ENCODE peak calls at places on chromosomes 12 and 14, in seven cellular contexts. K is prostate gland, R is stomach, J is neural progenitor cell, I is GM06990, D is Panc1, H is colonic mucosa. G is an unnamed sample. For H3K27me3, the result is how much of the 10 kb centered on the place peaks cover.

GRCh38 chr12:26001530-26001929 is 43.0 kb downstream of the RASSF8 start:
- DNase-seq in K (no peak), R (no peak), J (no peak), I (no peak), D (no peak), H (no peak), G (no peak)

GRCh38 chr12:80485222-80485987 is 41.4 kb downstream of the PTPRQ start:
- DNase-seq in K (no peak), R (no peak), J (no peak), I (no peak), D (no peak), H (no peak), G (no peak)

GRCh38 chr12:113103756-113104450 is 31.7 kb downstream of the RASAL1 start:
- DNase-seq in K (no peak), R (peak), J (peak), I (peak), D (no peak), H (peak), G (peak)

GRCh38 chr12:114671321-114671663 is 12.7 kb downstream of the TBX3 start:
- DNase-seq in K (no peak), R (no peak), J (no peak), I (no peak), D (no peak), H (no peak), G (no peak)

GRCh38 chr14:101521306-101521935 is 39.9 kb upstream of the DIO3 start:
- DNase-seq in K (no peak), R (no peak), J (no peak), I (no peak), D (no peak), H (no peak), G (no peak)

GRCh38 chr12:53052419-53053222 is 2.8 kb downstream of the TNS2 start:
- DNase-seq in K (peak), R (peak), J (no peak), I (no peak), D (no peak), H (peak), G (no peak)

GRCh38 chr12:105835505-105835904 is 303.2 kb downstream of the NUAK1 start:
- DNase-seq in K (no peak), R (no peak), J (no peak), I (no peak), D (no peak), H (no peak), G (no peak)

GRCh38 chr12:86137936-86138335 is 118.3 kb downstream of the MGAT4C start:
- DNase-seq in K (no peak), R (no peak), J (no peak), I (no peak), D (no peak), H (no peak), G (no peak)

GRCh38 chr14:103233328-103233727 is 100.7 kb upstream of the EIF5 start:
- DNase-seq in K (no peak), R (no peak), J (no peak), I (no peak), D (no peak), H (no peak), G (no peak)

GRCh38 chr14:101086926-101087325 is 183.4 kb upstream of the RTL1 start:
- DNase-seq in K (no peak), R (no peak), J (no peak), I (no peak), D (no peak), H (no peak), G (no peak)

GRCh38 chr12:123907726-123908476 is 64.7 kb downstream of the CCDC92 start:
- DNase-seq in K (no peak), R (no peak), J (peak), I (no peak), D (no peak), H (peak), G (no peak)

GRCh38 chr14:65704850-65705249 is 292.3 kb downstream of the FUT8 start:
- DNase-seq in K (no peak), R (no peak), J (no peak), I (peak), D (no peak), H (no peak), G (no peak)

GRCh38 chr14:101508196-101508947 is 52.9 kb upstream of the DIO3 start:
- DNase-seq in K (no peak), R (no peak), J (no peak), I (no peak), D (no peak), H (no peak), G (peak)

GRCh38 chr14:89543420-89543790 is 126.4 kb upstream of the FOXN3 start:
- DNase-seq in K (no peak), R (peak), J (peak), I (no peak), D (no peak), H (no peak), G (no peak)

GRCh38 chr12:88723219-88723618 is 142.9 kb upstream of the KITLG start:
- DNase-seq in K (no peak), R (no peak), J (no peak), I (no peak), D (no peak), H (no peak), G (no peak)

GRCh38 chr12:124548854-124549378 is 18.5 kb downstream of the NCOR2 start:
- DNase-seq in K (peak), R (peak), J (no peak), I (no peak), D (no peak), H (peak), G (peak)

GRCh38 chr14:71311061-71311460 is 403.8 kb downstream of the PCNX1 start:
- DNase-seq in K (no peak), R (no peak), J (no peak), I (no peak), D (no peak), H (no peak), G (peak)

GRCh38 chr14:91354979-91355685 is 62.5 kb downstream of the CCDC88C start:
- DNase-seq in K (no peak), R (no peak), J (peak), I (no peak), D (no peak), H (peak), G (peak)

GRCh38 chr12:89671469-89671868 is 37.2 kb downstream of the ATP2B1 start:
- DNase-seq in K (no peak), R (no peak), J (peak), I (no peak), D (no peak), H (no peak), G (no peak)

GRCh38 chr12:9049520-9050133 is 60.3 kb downstream of the KLRG1 start:
- DNase-seq in K (no peak), R (no peak), J (peak), I (no peak), D (no peak), H (no peak), G (no peak)

GRCh38 chr12:96501139-96501741 is 11.9 kb downstream of the CFAP54 start:
- DNase-seq in K (peak), R (peak), J (no peak), I (peak), D (no peak), H (peak), G (peak)

GRCh38 chr12:117124421-117125274 is 25.4 kb upstream of the TESC start:
- DNase-seq in K (no peak), R (no peak), J (no peak), I (no peak), D (no peak), H (no peak), G (no peak)

GRCh38 chr14:71130491-71131179 is 223.4 kb downstream of the PCNX1 start:
- DNase-seq in K (no peak), R (no peak), J (no peak), I (no peak), D (no peak), H (no peak), G (no peak)

GRCh38 chr12:115341442-115341841 is 657.5 kb upstream of the TBX3 start:
- DNase-seq in K (no peak), R (peak), J (no peak), I (no peak), D (peak), H (peak), G (no peak)

GRCh38 chr12:13198921-13199320 is 2.4 kb downstream of the EMP1 start:
- DNase-seq in K (no peak), R (no peak), J (no peak), I (no peak), D (no peak), H (no peak), G (no peak)

GRCh38 chr12:13195848-13196301 is 651 bp upstream of the EMP1 start:
- DNase-seq in K (no peak), R (no peak), J (no peak), I (no peak), D (no peak), H (peak), G (no peak)

GRCh38 chr12:13198240-13198639 is 1.7 kb downstream of the EMP1 start:
- DNase-seq in K (no peak), R (no peak), J (no peak), I (no peak), D (no peak), H (no peak), G (no peak)

GRCh38 chr12:13196302-13196921 is at the start of gene EMP1:
- DNase-seq in K (peak), R (peak), J (peak), I (peak), D (peak), H (peak), G (peak)

DNA sequence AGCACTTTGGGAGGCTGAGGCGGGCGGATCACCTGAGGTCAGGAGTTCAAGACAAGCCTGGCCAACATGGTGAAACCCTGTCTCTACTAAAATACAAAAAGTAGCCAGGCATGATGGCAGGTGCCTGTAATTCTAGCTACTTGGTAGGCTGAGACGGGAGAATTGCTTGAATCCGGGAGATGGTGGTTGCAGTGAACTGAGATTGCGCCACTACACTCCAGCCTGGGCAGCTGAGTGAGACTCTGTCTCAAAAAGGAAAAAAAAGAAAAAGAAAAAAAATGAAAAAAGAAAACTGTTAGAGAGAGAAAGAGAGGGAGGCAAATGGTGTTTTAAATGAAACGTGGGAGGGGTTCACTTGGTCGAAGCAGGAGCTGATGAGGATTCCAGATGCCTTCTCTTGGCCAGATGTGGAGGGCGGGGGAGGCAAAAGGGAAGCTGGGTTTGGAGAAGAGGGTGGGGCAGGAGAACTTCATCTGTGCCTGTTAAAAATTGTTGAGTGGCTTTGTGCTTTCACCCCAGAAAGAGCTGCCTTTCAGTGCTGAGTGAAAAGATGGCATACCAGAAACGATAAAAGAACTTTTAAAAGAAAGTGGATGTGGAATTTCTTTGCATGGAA is 1.1 kb downstream of the EMP1 start:
- DNase-seq in K (no peak), R (no peak), J (no peak), I (no peak), D (no peak), H (peak), G (no peak)
- H3K4me3 ChIP-seq in K (peak), R (peak), J (no peak), I (no peak), D (peak), H (peak), G (peak)

DNA sequence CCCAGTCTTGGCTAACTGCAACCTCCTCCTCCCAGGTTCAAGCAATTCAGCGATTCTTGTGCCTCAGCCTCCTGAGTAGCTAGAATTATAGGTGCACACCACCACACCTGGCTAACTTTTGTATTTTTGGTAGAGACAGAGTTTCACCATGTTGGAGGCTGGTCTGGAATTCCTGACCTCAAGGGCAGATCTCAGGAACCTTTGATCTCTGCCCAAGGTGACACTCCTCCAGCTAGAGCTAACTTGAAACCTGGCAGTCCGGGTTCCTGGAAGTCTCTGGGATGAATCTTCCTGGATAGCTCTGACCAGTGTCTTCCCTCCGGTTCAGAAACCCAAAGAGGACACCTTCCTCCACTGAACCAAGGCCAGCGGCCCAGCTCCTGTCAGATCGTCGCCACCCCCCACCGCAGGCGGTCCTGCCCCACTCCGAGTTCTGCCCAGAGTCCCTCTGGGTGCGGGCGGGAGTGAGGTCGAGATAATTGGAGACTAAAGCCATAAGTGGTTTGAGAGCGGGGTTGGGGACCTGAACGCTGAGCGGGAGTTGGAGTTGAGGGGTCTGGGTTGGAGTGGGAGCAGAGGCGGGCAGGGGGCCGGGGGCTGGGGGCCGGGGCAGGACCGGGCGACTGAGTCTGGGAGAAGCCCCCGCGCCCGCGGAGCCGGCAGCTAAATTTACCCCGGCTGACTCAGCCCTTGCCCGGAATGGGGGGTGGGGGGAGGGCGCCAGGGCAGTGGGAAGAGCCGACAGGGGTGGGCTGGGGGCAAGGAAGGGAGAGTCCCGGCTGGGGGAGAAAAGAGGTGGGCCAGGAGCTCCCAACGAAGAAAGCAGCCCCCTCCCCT is 4.7 kb downstream of the DDN start:
- DNase-seq in K (no peak), R (no peak), J (no peak), I (no peak), D (no peak), H (no peak), G (peak)
- H3K27me3 ChIP-seq in K (under half), R (under half), J (half or more), I (under half), D (under half), H (under half), G (under half)

GRCh38 chr12:122505419-122506051 is 4.8 kb upstream of the ZCCHC8 start:
- DNase-seq in K (no peak), R (no peak), J (no peak), I (no peak), D (no peak), H (no peak), G (no peak)

GRCh38 chr12:122503783-122504590 is 3.3 kb upstream of the ZCCHC8 start:
- DNase-seq in K (no peak), R (no peak), J (no peak), I (no peak), D (no peak), H (no peak), G (no peak)

GRCh38 chr12:122501489-122501989 is 807 bp upstream of the ZCCHC8 start:
- DNase-seq in K (no peak), R (no peak), J (no peak), I (peak), D (no peak), H (no peak), G (no peak)

GRCh38 chr12:122500685-122501488 is at the start of gene ZCCHC8:
- DNase-seq in K (peak), R (peak), J (peak), I (peak), D (peak), H (peak), G (peak)

GRCh38 chr12:122503147-122503751 is 2.5 kb upstream of the ZCCHC8 start:
- DNase-seq in K (no peak), R (no peak), J (no peak), I (no peak), D (no peak), H (no peak), G (no peak)
- TF ChIP-seq CTCF in K (no peak), R (no peak), J (no peak), I (no peak), D (no peak), H (no peak), G (no peak)

GRCh38 chr14:35806006-35806907 is 2.8 kb downstream of the RALGAPA1 start:
- DNase-seq in K (no peak), R (no peak), J (no peak), I (no peak), D (no peak), H (no peak), G (no peak)
- H3K4me3 ChIP-seq in K (peak), R (no peak), J (peak), I (no peak), D (no peak), H (peak), G (no peak)

GRCh38 chr14:99966912-99967311 is 98.3 kb upstream of the EVL start:
- DNase-seq in K (peak), R (no peak), J (no peak), I (no peak), D (no peak), H (no peak), G (no peak)

GRCh38 chr14:99966436-99966835 is 98.8 kb upstream of the EVL start:
- DNase-seq in K (no peak), R (no peak), J (no peak), I (no peak), D (no peak), H (no peak), G (peak)

GRCh38 chr14:99966030-99966429 is 99.2 kb upstream of the EVL start:
- DNase-seq in K (no peak), R (no peak), J (no peak), I (no peak), D (no peak), H (no peak), G (no peak)

GRCh38 chr14:99961826-99962518 is 103.2 kb upstream of the EVL start:
- DNase-seq in K (no peak), R (no peak), J (peak), I (no peak), D (no peak), H (no peak), G (no peak)

DNA sequence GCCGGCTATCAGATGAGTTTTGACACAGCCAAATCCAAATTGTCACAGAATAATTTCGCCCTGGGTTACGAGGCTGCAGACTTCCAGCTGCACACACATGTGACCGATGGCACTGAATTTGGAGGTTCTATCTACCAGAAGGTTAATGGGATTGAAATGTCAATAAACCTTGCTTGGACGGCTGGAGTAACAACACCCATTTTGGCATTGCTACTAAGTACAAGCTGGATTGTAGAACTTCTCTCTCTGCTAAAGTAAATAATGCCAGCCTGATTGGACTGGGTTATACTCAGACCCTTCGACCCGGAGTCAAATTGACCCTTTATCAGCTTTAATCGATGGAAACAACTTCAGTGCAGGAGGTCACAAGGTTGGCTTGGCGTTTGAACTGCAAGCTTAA is 100.2 kb upstream of the EVL start:
- DNase-seq in K (peak), R (no peak), J (no peak), I (no peak), D (no peak), H (no peak), G (no peak)
- H3K27me3 ChIP-seq in K (under half), R (under half), J (under half), I (under half), D (under half), H (under half), G (under half)

GRCh38 chr14:75577090-75577489 is 1.3 kb upstream of the FLVCR2 start:
- DNase-seq in K (no peak), R (no peak), J (no peak), I (peak), D (no peak), H (no peak), G (no peak)

GRCh38 chr14:75577724-75578098 is 709 bp upstream of the FLVCR2 start:
- DNase-seq in K (peak), R (peak), J (peak), I (peak), D (peak), H (peak), G (peak)

GRCh38 chr14:75578099-75578785 is at the start of gene FLVCR2:
- DNase-seq in K (peak), R (peak), J (peak), I (peak), D (no peak), H (peak), G (peak)

GRCh38 chr14:75579882-75580281 is 1.5 kb downstream of the FLVCR2 start:
- DNase-seq in K (no peak), R (no peak), J (no peak), I (no peak), D (no peak), H (no peak), G (no peak)

DNA sequence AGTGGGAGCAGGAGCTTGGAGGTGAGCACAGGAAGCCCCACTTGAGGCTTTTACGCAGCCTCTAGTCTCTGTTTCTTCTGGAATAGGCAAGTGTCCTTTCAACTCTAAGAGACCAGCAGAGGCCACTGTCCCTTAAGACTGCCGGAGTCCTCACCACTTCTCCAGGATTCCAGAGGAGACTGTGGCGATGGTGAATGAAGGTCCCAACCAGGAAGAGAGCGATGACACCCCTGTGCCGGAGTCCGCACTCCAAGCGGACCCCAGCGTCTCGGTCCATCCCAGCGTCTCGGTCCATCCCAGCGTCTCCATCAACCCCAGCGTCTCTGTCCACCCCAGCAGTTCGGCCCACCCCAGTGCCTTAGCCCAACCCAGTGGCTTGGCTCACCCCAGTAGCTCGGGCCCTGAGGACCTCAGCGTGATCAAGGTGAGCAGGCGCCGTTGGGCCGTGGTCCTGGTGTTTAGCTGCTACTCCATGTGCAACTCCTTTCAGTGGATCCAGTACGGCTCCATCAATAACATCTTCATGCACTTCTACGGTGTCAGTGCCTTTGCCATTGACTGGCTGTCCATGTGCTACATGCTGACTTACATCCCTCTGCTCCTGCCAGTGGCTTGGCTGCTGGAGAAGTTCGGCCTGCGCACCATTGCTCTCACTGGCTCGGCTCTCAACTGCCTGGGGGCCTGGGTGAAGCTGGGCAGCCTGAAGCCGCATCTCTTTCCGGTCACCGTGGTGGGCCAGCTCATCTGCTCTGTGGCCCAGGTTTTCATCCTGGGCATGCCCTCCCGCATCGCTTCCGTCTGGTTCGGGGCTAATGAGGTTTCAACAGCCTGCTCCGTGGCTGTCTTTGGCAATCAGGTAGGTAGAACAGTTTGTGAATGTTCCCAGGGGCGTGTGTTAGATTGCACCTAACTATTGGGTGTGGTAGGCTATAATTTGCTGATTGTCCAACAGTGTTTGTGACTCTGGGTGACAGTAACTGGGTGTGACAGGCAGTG is 664 bp downstream of the FLVCR2 start:
- DNase-seq in K (peak), R (no peak), J (no peak), I (no peak), D (no peak), H (peak), G (peak)
- TF ChIP-seq CTCF in K (no peak), R (no peak), J (peak), I (no peak), D (peak), H (no peak), G (peak)